ENCODE peak calls at places on chromosomes 2 and 18, in seven cellular contexts. R is NCI-H748 treated with DMSO at 0.1 percent for 48 hours; N is myocyte; I is stimulated activated CD8-positive, alpha-beta memory T cell treated with anti-CD3 and anti-CD28 coated beads, Interleukin-12 subunit alpha, Interleukin-12 subunit beta, amount 100 ng/mL, for 4 hours; D is cerebellar nuclear complex; A is HCT116; F is T-cell. H is an unnamed sample.

GRCh38 chr2:239626971-239627598 is 226.3 kb upstream of the HDAC4 start:
- DNase-seq in R (no peak), I (no peak), N (no peak), F (no peak), A (no peak), D (no peak), H (no peak)

GRCh38 chr18:76496200-76496890 is 1.3 kb upstream of the ZNF516 start:
- DNase-seq in F (peak), D (no peak), N (peak), A (no peak), R (peak), I (no peak), H (peak)

GRCh38 chr18:63775166-63775730 is at the start of gene SERPINB7:
- DNase-seq in R (no peak), F (no peak), I (no peak), D (no peak), A (peak), N (peak), H (no peak)

GRCh38 chr2:176092270-176093144 is at the start of gene HOXD13:
- DNase-seq in N (no peak), R (no peak), I (no peak), A (no peak), F (no peak), D (no peak), H (no peak)

GRCh38 chr2:1081411-1082225 is 131.0 kb downstream of the SNTG2 start:
- DNase-seq in I (no peak), A (no peak), R (no peak), D (no peak), F (no peak), N (peak), H (no peak)

GRCh38 chr2:196168181-196168580 is 3.2 kb downstream of the STK17B start:
- DNase-seq in A (no peak), I (no peak), R (no peak), N (peak), D (no peak), F (no peak), H (no peak)

GRCh38 chr2:46003912-46004473 is 293.2 kb upstream of the EPAS1 start:
- DNase-seq in D (no peak), I (no peak), F (no peak), R (no peak), A (no peak), N (peak), H (no peak)

GRCh38 chr2:216015722-216016464 is 2.5 kb upstream of the MREG start:
- DNase-seq in D (peak), N (peak), A (no peak), R (no peak), I (no peak), F (peak), H (peak)

GRCh38 chr2:106555053-106555452 is 67.9 kb downstream of the CD8B2 start:
- DNase-seq in A (no peak), F (no peak), N (no peak), I (no peak), R (no peak), D (no peak), H (no peak)

GRCh38 chr2:218081695-218082094 is 12.6 kb downstream of the RUFY4 start:
- DNase-seq in D (no peak), F (no peak), R (no peak), I (no peak), A (no peak), N (peak), H (no peak)

GRCh38 chr2:12155308-12156061 is 409.1 kb downstream of the LPIN1 start:
- DNase-seq in I (no peak), F (no peak), A (peak), N (peak), D (no peak), R (no peak), H (no peak)

GRCh38 chr2:66446178-66446860 is 11.4 kb downstream of the MEIS1 start:
- DNase-seq in A (no peak), I (no peak), N (no peak), D (no peak), F (no peak), R (no peak), H (no peak)

GRCh38 chr2:129908721-129909373 is 70.6 kb upstream of the RAB6C start:
- DNase-seq in D (no peak), F (no peak), N (no peak), A (no peak), R (no peak), I (no peak), H (no peak)

GRCh38 chr2:70651014-70651413 is 97.4 kb upstream of the TGFA start:
- DNase-seq in A (no peak), R (no peak), I (no peak), N (no peak), F (no peak), D (no peak), H (no peak)

GRCh38 chr2:233068762-233069418 is 8.7 kb downstream of the INPP5D start:
- DNase-seq in N (no peak), D (no peak), A (no peak), F (no peak), R (no peak), I (no peak), H (no peak)

GRCh38 chr2:62409442-62409841 is 96.6 kb downstream of the TMEM17 start:
- DNase-seq in R (no peak), N (no peak), D (no peak), F (no peak), I (no peak), A (no peak), H (no peak)

GRCh38 chr2:241546771-241547498 is 11.6 kb upstream of the BOK start:
- DNase-seq in A (no peak), N (peak), I (no peak), R (no peak), F (no peak), D (no peak), H (no peak)

GRCh38 chr2:7945080-7945479 is 736.8 kb upstream of the ID2 start:
- DNase-seq in D (no peak), A (no peak), F (no peak), N (no peak), R (no peak), I (no peak), H (no peak)

GRCh38 chr2:219300022-219300421 is 9.2 kb downstream of the PTPRN start:
- DNase-seq in N (no peak), I (no peak), R (no peak), F (no peak), A (no peak), D (no peak), H (no peak)

GRCh38 chr2:237650455-237650850 is 23.1 kb downstream of the LRRFIP1 start:
- DNase-seq in A (no peak), F (no peak), I (no peak), D (no peak), R (no peak), N (peak), H (no peak)

GRCh38 chr2:8258406-8258805 is 423.4 kb upstream of the ID2 start:
- DNase-seq in A (no peak), R (no peak), D (no peak), F (no peak), N (no peak), I (no peak), H (no peak)

GRCh38 chr2:237118025-237118424 is 32.3 kb downstream of the COPS8 start:
- DNase-seq in N (no peak), A (no peak), F (no peak), R (no peak), D (no peak), I (no peak), H (no peak)